ENCODE peak calls at places on chromosomes 7 and 10, in four cellular contexts. H is SK-N-SH, O is suprapubic skin, L is brain microvascular endothelial cell. B is an unnamed sample.

GRCh38 chr7:66413379-66414114 is 208.4 kb downstream of the TPST1 start:
- DNase-seq in L (peak; percentile 76), O (peak; percentile 85), H (peak; percentile 100), B (peak; percentile 94)

GRCh38 chr7:106346678-106347217 is 62.0 kb upstream of the NAMPT start:
- DNase-seq in O (no peak), L (peak; percentile 88), H (no peak), B (no peak)

GRCh38 chr10:84261236-84261635 is 16.4 kb downstream of the RGR start:
- DNase-seq in L (no peak), H (no peak), O (no peak), B (no peak)

GRCh38 chr7:486216-486743 is 33.4 kb downstream of the PDGFA start:
- DNase-seq in H (no peak), O (no peak), L (no peak), B (no peak)

GRCh38 chr7:57867884-57868701 is 418.1 kb downstream of the ZNF716 start:
- DNase-seq in H (peak; percentile 60), L (no peak), O (peak; percentile 63), B (peak; percentile 76)

GRCh38 chr7:104161244-104161643 is 46.6 kb downstream of the ORC5 start:
- DNase-seq in L (no peak), H (no peak), O (no peak), B (no peak)

GRCh38 chr7:85829817-85830432 is 643.1 kb upstream of the SEMA3D start:
- DNase-seq in O (no peak), H (peak; percentile 19), L (no peak), B (no peak)

GRCh38 chr7:153090757-153091156 is 331.2 kb downstream of the ACTR3B start:
- DNase-seq in L (no peak), O (no peak), H (no peak), B (no peak)

GRCh38 chr10:131993298-131993674 is 11.6 kb upstream of the BNIP3 start:
- DNase-seq in H (no peak), O (no peak), L (no peak), B (no peak)

GRCh38 chr10:97065686-97066679 is 119.8 kb downstream of the SLIT1 start:
- DNase-seq in L (no peak), H (no peak), O (no peak), B (no peak)

GRCh38 chr7:45068236-45069023 is 20.3 kb downstream of the NACAD start:
- DNase-seq in O (peak; percentile 56), H (no peak), L (no peak), B (no peak)

GRCh38 chr10:112280205-112280921 is 2.8 kb upstream of the TECTB start:
- DNase-seq in L (no peak), O (no peak), H (no peak), B (no peak)

GRCh38 chr10:129893690-129894089 is 70.4 kb downstream of the EBF3 start:
- DNase-seq in L (no peak), H (no peak), O (no peak), B (no peak)
- H3K4me3 ChIP-seq in L (no peak overlapping the region), H (no peak overlapping the region), O (no peak overlapping the region), B (no peak overlapping the region)

DNA sequence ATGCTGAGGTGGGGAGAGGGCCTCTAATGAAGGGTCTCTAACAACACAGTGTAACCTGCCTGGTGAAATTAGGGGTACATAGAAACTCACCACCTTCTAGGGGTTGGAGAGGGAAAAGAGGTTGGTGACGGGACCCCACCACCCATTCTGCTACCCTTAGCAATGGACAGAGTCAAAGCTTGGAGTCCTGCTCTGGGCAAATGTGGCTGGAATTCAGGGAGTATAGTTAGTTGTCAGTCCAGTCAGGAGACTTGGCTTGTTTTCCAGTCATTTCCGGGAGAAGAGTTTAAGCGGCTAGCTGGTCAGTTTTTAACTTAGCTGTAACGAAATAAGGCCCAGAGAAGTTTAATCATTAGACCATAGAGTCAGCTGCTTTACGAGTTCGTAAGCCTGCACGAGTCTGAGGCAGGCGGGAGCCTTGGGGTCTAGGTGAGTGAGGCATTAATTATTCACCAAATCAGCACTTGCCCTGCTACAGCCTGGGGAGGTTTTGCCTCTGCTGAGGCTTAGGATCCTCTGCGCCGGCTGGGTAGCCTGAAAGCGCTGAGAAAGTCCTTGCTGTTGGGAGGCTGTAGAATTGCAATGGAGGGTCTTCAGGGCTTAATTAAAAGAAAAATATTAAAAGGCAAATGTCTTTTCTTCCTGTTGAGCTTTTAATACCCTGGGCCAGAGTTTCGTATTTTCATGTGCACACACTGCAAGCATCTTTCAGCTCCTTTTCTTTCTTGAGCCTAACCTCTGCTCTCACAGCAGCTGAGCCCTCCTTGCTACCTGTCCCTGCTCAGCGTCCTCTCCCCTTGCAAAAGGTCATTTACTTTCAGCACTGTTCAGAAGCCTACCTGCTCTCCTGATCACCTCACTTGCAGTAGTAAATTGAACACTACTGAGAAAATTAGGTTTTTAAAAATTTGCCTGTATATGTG is 1.5 kb upstream of the LAMB1 start:
- DNase-seq in L (peak; percentile 48), H (no peak), O (no peak), B (no peak)
- H3K27ac ChIP-seq in L (no peak overlapping the region), H (no peak overlapping the region), O (no peak overlapping the region), B (no peak overlapping the region)

DNA sequence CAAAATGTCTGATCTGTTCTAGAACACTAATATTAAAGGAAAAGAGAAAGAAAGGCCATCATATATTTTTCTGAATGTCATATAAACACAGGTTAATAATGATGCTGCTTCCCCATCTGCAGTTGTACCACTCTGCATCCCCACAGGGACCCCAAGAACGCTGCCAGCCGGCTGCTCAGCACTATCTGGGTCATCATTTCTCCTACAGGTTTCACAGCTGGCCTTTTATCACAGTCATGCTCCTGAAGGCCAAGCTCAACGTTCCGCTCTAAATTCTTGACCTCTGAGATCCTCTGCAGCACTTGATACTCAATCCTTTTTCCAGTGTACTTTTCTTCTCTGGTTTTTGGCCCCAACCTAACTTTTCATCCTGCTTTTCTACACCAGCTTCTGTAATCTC is 4.8 kb downstream of the IDI1 start:
- DNase-seq in H (no peak), O (no peak), L (no peak), B (no peak)
- H3K4me3 ChIP-seq in H (no peak overlapping the region), O (peak overlapping the region; percentile 5), L (no peak overlapping the region), B (no peak overlapping the region)

GRCh38 chr7:12351843-12352242 is 51.8 kb downstream of the VWDE start:
- DNase-seq in O (no peak), L (no peak), H (no peak), B (no peak)
- H3K27ac ChIP-seq in O (no peak overlapping the region), L (no peak overlapping the region), H (no peak overlapping the region), B (no peak overlapping the region)

GRCh38 chr10:133084491-133084890 is 3.2 kb upstream of the ADGRA1 start:
- DNase-seq in H (no peak), L (no peak), O (no peak), B (peak; percentile 68)

GRCh38 chr10:133080683-133081040 is 7.1 kb upstream of the ADGRA1 start:
- DNase-seq in H (no peak), L (no peak), O (no peak), B (no peak)

GRCh38 chr10:133081636-133082035 is 6.1 kb upstream of the ADGRA1 start:
- DNase-seq in L (no peak), H (no peak), O (no peak), B (no peak)

GRCh38 chr10:133083422-133084100 is 4.2 kb upstream of the ADGRA1 start:
- DNase-seq in H (no peak), O (no peak), L (no peak), B (no peak)

GRCh38 chr10:133082685-133083421 is 4.9 kb upstream of the ADGRA1 start:
- DNase-seq in O (no peak), L (no peak), H (no peak), B (no peak)
- H3K4me3 ChIP-seq in O (no peak overlapping the region), L (no peak overlapping the region), H (no peak overlapping the region), B (no peak overlapping the region)